ENCODE peak calls at places on chromosomes 3 and 15, in eight cellular contexts. L is CD4-positive, alpha-beta memory T cell; S is HepG2; E is CD8-positive, alpha-beta T cell; U is cardiac fibroblast; Z is lower leg skin; A is choroid plexus epithelial cell; P is left ventricle myocardium inferior. V is an unnamed sample.

GRCh38 chr3:11835028-11835639 is 11.6 kb downstream of the TAMM41 start:
- DNase-seq in A (peak), E (no peak), L (peak), S (no peak), Z (no peak), P (no peak), U (peak), V (peak)

GRCh38 chr3:111047053-111047452 is 24.6 kb upstream of the NECTIN3 start:
- DNase-seq in Z (no peak), E (no peak), P (no peak), L (no peak), A (no peak), U (no peak), S (no peak), V (no peak)

GRCh38 chr15:99000001-99000590 is 7.5 kb downstream of the PGPEP1L start:
- DNase-seq in A (no peak), S (no peak), P (no peak), L (no peak), U (no peak), E (no peak), Z (no peak), V (no peak)

GRCh38 chr15:98800437-98801233 is 152.3 kb downstream of the IGF1R start:
- DNase-seq in P (no peak), U (peak), S (peak), L (no peak), A (peak), E (no peak), Z (no peak), V (peak)

GRCh38 chr3:44795197-44795596 is 33.6 kb downstream of the KIF15 start:
- DNase-seq in P (no peak), A (peak), E (no peak), Z (no peak), U (no peak), L (no peak), S (no peak), V (peak)

GRCh38 chr3:128698211-128699011 is 27.6 kb upstream of the RAB7A start:
- DNase-seq in S (no peak), Z (peak), E (peak), A (peak), U (no peak), P (peak), L (peak), V (peak)

GRCh38 chr3:137764001-137764433 is at the start of gene SOX14:
- DNase-seq in E (no peak), L (no peak), Z (no peak), P (no peak), S (peak), U (no peak), A (no peak), V (no peak)

GRCh38 chr3:109973733-109974132 is 636.4 kb upstream of the DPPA4 start:
- DNase-seq in E (no peak), P (no peak), A (peak), Z (no peak), L (no peak), U (peak), S (no peak), V (no peak)

GRCh38 chr15:90064931-90065681 is 37.2 kb downstream of the IDH2 start:
- DNase-seq in P (peak), E (no peak), A (no peak), S (no peak), L (no peak), U (no peak), Z (no peak), V (no peak)

GRCh38 chr3:36792342-36792741 is 28.0 kb upstream of the DCLK3 start:
- DNase-seq in P (no peak), Z (no peak), S (peak), A (peak), E (no peak), L (no peak), U (peak), V (peak)

GRCh38 chr15:78679089-78679511 is 38.1 kb upstream of the CHRNB4 start:
- DNase-seq in E (no peak), A (no peak), S (no peak), Z (peak), P (no peak), L (no peak), U (no peak), V (no peak)

GRCh38 chr15:52427804-52428203 is 100.9 kb downstream of the MYO5A start:
- DNase-seq in P (peak), S (no peak), E (no peak), L (no peak), U (peak), Z (no peak), A (peak), V (no peak)

GRCh38 chr3:65548848-65549625 is 489.7 kb downstream of the MAGI1 start:
- DNase-seq in L (no peak), U (no peak), A (no peak), E (no peak), Z (no peak), S (peak), P (peak), V (peak)

GRCh38 chr3:112597945-112598344 is 36.1 kb downstream of the SLC35A5 start:
- DNase-seq in A (no peak), S (no peak), L (no peak), Z (no peak), E (no peak), P (no peak), U (no peak), V (no peak)

GRCh38 chr3:124217542-124217941 is 225.6 kb upstream of the ROPN1 start:
- DNase-seq in L (peak), P (peak), E (no peak), S (peak), U (peak), A (peak), Z (no peak), V (peak)

GRCh38 chr3:178476886-178477285 is 59.4 kb upstream of the KCNMB2 start:
- DNase-seq in Z (no peak), S (no peak), A (no peak), L (no peak), E (no peak), P (no peak), U (no peak), V (no peak)

GRCh38 chr15:63018639-63019038 is 23.9 kb upstream of the TPM1 start:
- DNase-seq in P (no peak), U (peak), L (no peak), A (peak), Z (peak), S (no peak), E (no peak), V (peak)

GRCh38 chr3:69354948-69355347 is 30.9 kb downstream of the FRMD4B start:
- DNase-seq in A (no peak), S (no peak), P (no peak), E (no peak), U (no peak), Z (no peak), L (no peak), V (no peak)

GRCh38 chr3:10532939-10533730 is 27.7 kb upstream of the ATP2B2 start:
- DNase-seq in L (no peak), Z (peak), E (no peak), U (no peak), S (no peak), A (no peak), P (no peak), V (no peak)

GRCh38 chr3:134880431-134880830 is 85.4 kb downstream of the EPHB1 start:
- DNase-seq in S (no peak), Z (peak), P (no peak), E (no peak), L (no peak), A (no peak), U (no peak), V (no peak)

GRCh38 chr3:197908957-197909701 is 40.9 kb upstream of the RPL35A start:
- DNase-seq in E (no peak), S (no peak), L (no peak), Z (no peak), P (no peak), U (no peak), A (peak), V (no peak)

GRCh38 chr3:34206996-34207395 is 408.6 kb downstream of the PDCD6IP start:
- DNase-seq in U (peak), P (no peak), S (no peak), L (no peak), A (peak), E (no peak), Z (no peak), V (no peak)

GRCh38 chr3:119588112-119588511 is 8.8 kb downstream of the ADPRH start:
- DNase-seq in A (no peak), E (no peak), L (no peak), Z (no peak), P (peak), S (no peak), U (peak), V (peak)

GRCh38 chr3:144282313-144282712 is 310.7 kb downstream of the DIPK2A start:
- DNase-seq in Z (no peak), P (no peak), L (no peak), U (no peak), S (no peak), A (no peak), E (no peak), V (no peak)

GRCh38 chr3:111087924-111088469 is 16.4 kb downstream of the NECTIN3 start:
- DNase-seq in E (no peak), L (no peak), P (no peak), U (no peak), A (no peak), Z (no peak), S (no peak), V (no peak)

GRCh38 chr3:116037954-116038911 is 407.1 kb downstream of the LSAMP start:
- DNase-seq in U (peak), A (no peak), S (no peak), Z (no peak), E (no peak), P (no peak), L (no peak), V (no peak)

GRCh38 chr3:105944721-105945120 is 75.9 kb upstream of the CBLB start:
- DNase-seq in A (peak), Z (no peak), S (peak), P (no peak), U (peak), L (no peak), E (no peak), V (no peak)

GRCh38 chr3:16182183-16182582 is 7.7 kb downstream of the GALNT15 start:
- DNase-seq in S (no peak), L (no peak), P (no peak), E (no peak), A (no peak), Z (no peak), U (peak), V (no peak)

GRCh38 chr15:88913017-88913849 is at the start of gene MFGE8:
- DNase-seq in Z (peak), U (peak), E (peak), A (peak), L (peak), P (peak), S (peak), V (peak)

GRCh38 chr15:88912500-88912921 is 668 bp downstream of the MFGE8 start:
- DNase-seq in P (peak), E (no peak), U (peak), A (peak), Z (no peak), S (no peak), L (no peak), V (no peak)

GRCh38 chr15:88915354-88915753 is 2.2 kb upstream of the MFGE8 start:
- DNase-seq in P (peak), A (no peak), Z (peak), U (no peak), E (no peak), L (no peak), S (no peak), V (no peak)

GRCh38 chr15:88911766-88912118 is 1.4 kb downstream of the MFGE8 start:
- DNase-seq in Z (peak), E (no peak), U (peak), L (no peak), S (no peak), P (peak), A (peak), V (no peak)

DNA sequence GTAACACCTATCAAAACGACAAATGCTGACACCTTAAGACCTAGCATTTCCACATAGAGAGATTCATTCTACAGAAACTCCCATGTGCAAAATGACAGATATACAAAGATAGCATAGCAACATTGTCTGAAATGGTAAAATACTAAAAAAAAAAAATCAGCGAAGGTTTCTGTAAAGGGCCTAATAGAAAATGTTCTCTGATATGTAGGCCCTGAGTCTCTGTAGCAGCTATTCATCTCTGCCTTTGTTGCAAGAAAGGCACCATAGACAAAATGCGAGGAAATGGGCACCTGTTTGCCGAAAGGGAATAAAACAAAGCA is 631 bp upstream of the MFGE8 start:
- DNase-seq in S (no peak), A (no peak), Z (no peak), P (no peak), E (no peak), L (no peak), U (no peak), V (no peak)
- H3K4me3 ChIP-seq in S (peak), A (peak), Z (no peak), P (peak), E (peak), L (peak), U (peak), V (peak)

GRCh38 chr3:147410126-147410517 is 957 bp downstream of the ZIC1 start:
- DNase-seq in U (no peak), S (no peak), Z (peak), E (no peak), A (peak), P (no peak), L (no peak), V (no peak)
- H3K4me3 ChIP-seq in U (no peak), S (no peak), Z (peak), E (no peak), A (peak), P (peak), L (no peak), V (peak)

GRCh38 chr3:126264952-126265351 is 84.6 kb upstream of the ALDH1L1 start:
- DNase-seq in E (no peak), Z (peak), U (no peak), S (no peak), P (no peak), A (no peak), L (no peak), V (no peak)

GRCh38 chr3:126267169-126267975 is 87.0 kb upstream of the ALDH1L1 start:
- DNase-seq in E (no peak), A (peak), L (no peak), U (peak), P (peak), Z (peak), S (peak), V (no peak)

GRCh38 chr3:126266291-126266840 is 86.0 kb upstream of the ALDH1L1 start:
- DNase-seq in E (no peak), A (peak), U (peak), S (no peak), P (peak), L (no peak), Z (peak), V (no peak)

GRCh38 chr3:126267976-126268615 is 87.7 kb upstream of the ALDH1L1 start:
- DNase-seq in L (no peak), A (no peak), Z (peak), S (no peak), U (no peak), E (no peak), P (no peak), V (no peak)

GRCh38 chr3:126266850-126267168 is 86.4 kb upstream of the ALDH1L1 start:
- DNase-seq in E (no peak), Z (no peak), A (no peak), U (no peak), S (no peak), P (no peak), L (no peak), V (no peak)
- H3K4me3 ChIP-seq in E (no peak), Z (no peak), A (peak), U (no peak), S (no peak), P (peak), L (no peak), V (no peak)

GRCh38 chr15:84603630-84604379 is 3.0 kb downstream of the ZSCAN2 start:
- DNase-seq in E (no peak), Z (no peak), L (no peak), A (no peak), S (no peak), P (no peak), U (no peak), V (no peak)
- H3K4me3 ChIP-seq in E (no peak), Z (no peak), L (no peak), A (no peak), S (no peak), P (no peak), U (no peak), V (no peak)

GRCh38 chr3:190319660-190320059 is 2.6 kb downstream of the CLDN1 start:
- DNase-seq in U (no peak), S (no peak), L (no peak), Z (no peak), P (no peak), E (no peak), A (peak), V (peak)
- H3K4me3 ChIP-seq in U (no peak), S (peak), L (no peak), Z (no peak), P (no peak), E (no peak), A (no peak), V (peak)

DNA sequence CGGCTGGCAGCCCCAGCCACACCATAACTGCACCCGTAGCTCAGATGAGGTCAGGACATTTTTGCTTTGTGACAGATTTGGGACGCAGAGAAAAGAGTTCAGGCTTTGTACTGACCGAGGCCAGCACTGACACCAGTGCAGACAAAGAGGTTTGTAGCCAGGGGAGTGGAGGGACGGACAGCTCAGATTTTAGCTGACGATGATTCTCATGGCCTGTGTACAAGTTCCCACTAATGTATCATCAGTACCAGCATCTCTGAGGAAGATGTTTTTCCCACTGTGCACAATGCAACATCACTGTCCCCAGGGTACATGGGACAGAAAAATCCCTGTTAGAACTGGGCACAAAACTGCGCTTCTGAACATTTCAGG is 112.7 kb downstream of the SLCO3A1 start:
- DNase-seq in S (no peak), Z (no peak), L (no peak), U (no peak), E (no peak), P (no peak), A (no peak), V (no peak)
- H3K4me3 ChIP-seq in S (no peak), Z (no peak), L (no peak), U (no peak), E (no peak), P (no peak), A (no peak), V (no peak)

DNA sequence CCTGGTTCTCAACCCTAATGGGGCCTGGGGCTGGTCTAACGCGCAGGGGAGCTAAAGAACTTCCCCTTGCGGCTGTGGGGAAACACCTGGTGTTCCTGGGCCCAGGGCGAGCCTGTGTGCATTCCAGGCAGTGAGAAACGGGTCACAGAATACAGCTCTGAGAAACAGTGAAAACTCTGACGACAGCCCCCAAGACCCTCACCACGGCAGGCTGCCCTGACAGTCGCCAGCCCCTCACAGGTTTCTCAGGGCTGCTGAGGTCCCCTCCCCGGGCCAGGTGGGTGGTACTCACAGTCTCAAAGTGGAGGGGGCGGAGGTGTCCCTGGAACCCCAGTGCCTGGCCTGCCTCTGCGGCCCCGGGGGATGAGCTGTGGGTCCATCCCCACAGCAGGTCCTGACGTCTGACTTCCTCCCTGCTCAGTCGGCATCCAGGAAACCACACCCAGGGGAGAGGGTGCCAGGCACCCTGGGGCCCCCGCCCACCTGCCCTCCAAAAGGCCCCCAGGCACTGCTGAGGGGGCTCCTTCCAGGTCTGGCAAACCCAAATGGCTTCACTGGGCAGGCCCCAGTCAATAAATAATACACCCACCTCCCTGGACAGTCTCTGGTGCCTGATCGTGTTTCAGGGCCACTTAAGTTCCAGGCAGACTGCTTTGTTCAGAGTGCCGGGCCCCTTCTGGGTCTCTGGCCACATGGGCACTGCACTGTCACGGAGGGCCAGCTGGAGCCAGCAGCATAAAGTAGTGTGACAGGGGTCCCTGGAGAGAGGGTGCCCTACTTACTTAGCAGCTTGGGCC is 57.7 kb downstream of the IQSEC1 start:
- DNase-seq in S (no peak), P (no peak), Z (no peak), L (peak), E (peak), U (no peak), A (no peak), V (no peak)
- H3K4me3 ChIP-seq in S (no peak), P (peak), Z (no peak), L (peak), E (peak), U (no peak), A (no peak), V (no peak)

GRCh38 chr15:59352683-59353082 is 20.0 kb downstream of the MYO1E start:
- DNase-seq in E (no peak), L (no peak), S (no peak), U (no peak), P (no peak), A (no peak), Z (no peak), V (no peak)

GRCh38 chr15:59349715-59350420 is 22.8 kb downstream of the MYO1E start:
- DNase-seq in A (peak), E (no peak), U (peak), S (peak), P (no peak), L (no peak), Z (no peak), V (no peak)

GRCh38 chr15:59347915-59348314 is 24.8 kb downstream of the MYO1E start:
- DNase-seq in L (no peak), S (no peak), A (no peak), P (no peak), Z (no peak), U (no peak), E (no peak), V (no peak)

GRCh38 chr15:59352189-59352588 is 20.5 kb downstream of the MYO1E start:
- DNase-seq in E (no peak), U (no peak), S (no peak), A (no peak), P (no peak), Z (no peak), L (no peak), V (no peak)

GRCh38 chr15:59350421-59350732 is 22.3 kb downstream of the MYO1E start:
- DNase-seq in A (no peak), L (no peak), P (no peak), E (no peak), Z (no peak), U (no peak), S (no peak), V (no peak)
- H3K4me3 ChIP-seq in A (no peak), L (no peak), P (no peak), E (no peak), Z (no peak), U (no peak), S (no peak), V (no peak)

V was measured in A673.